ENCODE peak calls at places on chromosomes 16 and 17, in six cellular contexts. V is cardiac fibroblast, M is ovary, O is GM12878, U is foreskin fibroblast, N is DND-41. C is an unnamed sample.

GRCh38 chr17:43372273-43372911 is 26.4 kb upstream of the ARL4D start:
- DNase-seq in U (no peak), V (no peak), M (peak; percentile 69), O (peak; percentile 79), N (peak; percentile 52), C (no peak)

GRCh38 chr16:59698341-59698979 is 964.3 kb upstream of the GOT2 start:
- DNase-seq in V (peak; percentile 54), M (no peak), O (no peak), U (peak; percentile 68), N (no peak), C (no peak)

GRCh38 chr17:51510940-51511339 is 250.6 kb downstream of the UTP18 start:
- DNase-seq in O (no peak), U (no peak), N (no peak), V (no peak), M (no peak), C (no peak)

GRCh38 chr17:28240688-28241340 is 78.2 kb upstream of the TMEM97 start:
- DNase-seq in U (no peak), O (no peak), V (no peak), M (no peak), N (no peak), C (no peak)

GRCh38 chr16:30609002-30609927 is 924 bp downstream of the ZNF689 start:
- DNase-seq in V (peak; percentile 42), M (peak; percentile 66), N (peak; percentile 52), U (peak; percentile 71), O (no peak), C (no peak)

GRCh38 chr16:55248058-55248457 is 75.9 kb upstream of the IRX6 start:
- DNase-seq in O (no peak), N (no peak), M (no peak), U (no peak), V (no peak), C (no peak)

GRCh38 chr16:51062039-51062438 is 89.0 kb downstream of the SALL1 start:
- DNase-seq in O (no peak), M (no peak), U (no peak), V (no peak), N (no peak), C (no peak)

GRCh38 chr16:30068750-30069574 is 3.4 kb downstream of the ALDOA start:
- DNase-seq in U (peak; percentile 59), N (peak; percentile 63), V (peak; percentile 43), M (no peak), O (no peak), C (no peak)

GRCh38 chr17:61399131-61400057 is at the start of gene TBX2:
- DNase-seq in O (no peak), V (peak; percentile 95), U (peak; percentile 99), M (no peak), N (no peak), C (peak; percentile 98)

GRCh38 chr16:886084-886543 is 84.7 kb downstream of the LMF1 start:
- DNase-seq in V (no peak), N (no peak), M (no peak), U (no peak), O (no peak), C (no peak)

DNA sequence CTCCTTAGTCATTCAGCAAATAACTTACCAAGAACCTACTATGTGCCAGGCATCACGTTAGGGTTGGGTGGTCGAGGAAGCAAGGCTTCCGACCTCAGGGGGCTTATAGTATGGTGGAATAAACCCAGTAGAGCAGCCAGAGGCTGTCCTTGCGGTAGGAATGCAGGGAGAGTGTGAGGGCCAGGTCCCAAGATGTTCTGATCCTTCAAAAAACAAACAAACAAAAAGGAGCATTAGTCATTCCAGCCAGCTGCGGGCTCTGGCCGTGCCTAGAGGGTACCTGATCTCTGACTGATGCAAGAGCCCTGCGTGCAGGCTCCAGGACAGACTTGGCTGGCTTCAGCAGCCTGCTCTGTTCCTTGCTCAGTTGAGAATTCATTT is 18.2 kb downstream of the CYB5D2 start:
- DNase-seq in V (peak; percentile 96), U (peak; percentile 97), M (no peak), N (no peak), O (no peak), C (peak; percentile 89)
- TF ChIP-seq CTCF in V (peak; percentile 75), U (peak; percentile 60), M (no peak), N (no peak), O (no peak), C (peak; percentile 51)

GRCh38 chr17:40418428-40418706 is 671 bp upstream of the TOP2A start:
- DNase-seq in V (no peak), N (no peak), O (no peak), U (no peak), M (no peak), C (no peak)

GRCh38 chr17:40417609-40418427 is at the start of gene TOP2A:
- DNase-seq in N (peak; percentile 100), M (peak; percentile 96), O (peak; percentile 99), V (peak; percentile 100), U (peak; percentile 100), C (peak; percentile 100)

GRCh38 chr17:40417258-40417608 is 463 bp downstream of the TOP2A start:
- DNase-seq in M (no peak), U (peak; percentile 46), V (no peak), N (no peak), O (no peak), C (no peak)

GRCh38 chr17:40415390-40415789 is 2.3 kb downstream of the TOP2A start:
- DNase-seq in U (peak; percentile 66), V (peak; percentile 73), M (no peak), O (no peak), N (no peak), C (peak; percentile 30)

DNA sequence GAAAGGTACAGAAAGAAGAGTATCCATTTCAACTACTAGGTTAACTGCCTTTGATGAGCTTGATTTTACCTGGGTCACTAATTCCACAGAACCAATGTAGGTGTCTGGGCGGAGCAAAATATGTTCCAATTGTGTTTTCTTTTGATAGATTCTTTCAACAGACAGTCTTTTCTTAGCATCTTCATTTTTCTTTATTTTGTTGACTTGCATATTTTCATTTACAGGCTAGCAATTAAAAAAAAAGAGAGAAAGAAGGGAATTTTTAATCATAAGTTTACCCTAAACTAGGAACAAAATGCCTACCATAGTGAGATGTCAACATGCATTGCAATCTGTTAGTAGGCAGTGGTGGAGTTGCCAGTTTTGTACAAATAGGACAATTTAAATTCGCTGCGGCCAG is 1.0 kb downstream of the TOP2A start:
- DNase-seq in V (no peak), U (no peak), N (no peak), M (no peak), O (no peak), C (no peak)
- TF ChIP-seq CTCF in V (no peak), U (no peak), N (no peak), M (no peak), O (no peak), C (no peak)

GRCh38 chr16:9836118-9836736 is 346.0 kb downstream of the GRIN2A start:
- DNase-seq in U (peak; percentile 63), M (no peak), O (no peak), N (peak; percentile 51), V (peak; percentile 59), C (no peak)
- TF ChIP-seq CTCF in U (no peak), M (no peak), O (no peak), N (no peak), V (no peak), C (no peak)

GRCh38 chr16:56856876-56857447 is 8.0 kb upstream of the SLC12A3 start:
- DNase-seq in V (no peak), M (no peak), O (no peak), N (no peak), U (no peak), C (no peak)

GRCh38 chr16:56855936-56856335 is 9.1 kb upstream of the SLC12A3 start:
- DNase-seq in U (no peak), M (no peak), N (no peak), O (no peak), V (no peak), C (no peak)

GRCh38 chr16:56852401-56852730 is 12.6 kb upstream of the SLC12A3 start:
- DNase-seq in U (no peak), N (no peak), M (no peak), O (no peak), V (no peak), C (no peak)

GRCh38 chr16:56852968-56853367 is 12.0 kb upstream of the SLC12A3 start:
- DNase-seq in O (no peak), N (no peak), V (no peak), U (no peak), M (no peak), C (no peak)

GRCh38 chr16:56855201-56855600 is 9.8 kb upstream of the SLC12A3 start:
- DNase-seq in U (no peak), N (no peak), M (no peak), V (no peak), O (no peak), C (no peak)
- TF ChIP-seq CTCF in U (no peak), N (no peak), M (no peak), V (no peak), O (no peak), C (no peak)

DNA sequence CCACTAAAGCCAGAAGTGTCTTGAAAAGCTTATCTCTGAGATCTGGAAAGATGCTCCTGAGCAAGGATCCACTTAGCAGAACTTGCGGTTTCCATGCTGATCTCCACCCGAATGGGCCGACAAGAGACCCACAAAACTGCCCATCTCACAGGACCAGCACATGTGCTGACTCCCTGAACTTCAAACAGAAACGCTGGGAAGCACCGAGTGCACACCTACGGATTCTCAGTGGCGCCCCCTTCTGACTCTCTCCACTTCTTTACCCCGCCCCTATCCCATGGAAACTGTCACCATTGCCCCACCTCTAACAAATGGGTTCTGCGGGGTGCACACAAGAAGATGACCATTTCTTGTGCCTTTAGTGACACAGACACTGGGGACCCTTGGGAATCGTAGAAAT is 21.4 kb downstream of the CDRT4 start:
- DNase-seq in O (no peak), U (no peak), V (no peak), M (no peak), N (no peak), C (no peak)
- TF ChIP-seq CTCF in O (no peak), U (no peak), V (no peak), M (no peak), N (peak; percentile 24), C (no peak)

DNA sequence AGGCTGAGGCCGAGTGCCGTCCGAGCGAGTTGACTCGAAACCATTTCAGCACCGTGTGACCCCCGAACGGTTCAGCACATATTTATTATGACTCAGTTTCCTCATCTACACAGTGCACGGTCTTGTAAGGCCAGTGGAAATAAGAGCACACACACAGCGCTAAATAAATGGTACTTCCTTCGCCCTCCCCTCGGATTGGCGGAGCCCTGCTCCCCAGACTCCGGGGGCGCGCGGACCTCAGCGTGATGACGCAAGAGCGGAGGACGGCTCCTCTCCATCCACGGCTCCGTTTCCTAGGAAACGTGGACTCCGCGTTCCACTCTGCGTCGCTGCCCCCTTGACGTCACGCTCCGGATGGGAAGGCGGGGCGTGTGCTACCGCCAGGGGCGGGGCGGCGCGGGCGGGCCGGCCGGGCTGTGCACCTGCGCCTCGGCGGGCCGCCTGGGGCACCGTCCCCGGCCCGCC is at the start of gene PARD6A:
- DNase-seq in O (peak; percentile 87), N (peak; percentile 96), U (peak; percentile 99), M (peak; percentile 97), V (peak; percentile 97), C (peak; percentile 87)
- TF ChIP-seq CTCF in O (no peak), N (no peak), U (no peak), M (no peak), V (no peak), C (no peak)

GRCh38 chr16:57335361-57335760 is 23.2 kb upstream of the CCL22 start:
- DNase-seq in M (no peak), O (no peak), V (peak; percentile 54), U (no peak), N (no peak), C (no peak)
- TF ChIP-seq CTCF in M (no peak), O (no peak), V (no peak), U (no peak), N (no peak), C (no peak)

GRCh38 chr17:74089869-74090464 is 113.5 kb upstream of the RPL38 start:
- DNase-seq in U (peak; percentile 3), V (peak; percentile 10), O (peak; percentile 11), M (no peak), N (peak; percentile 67), C (no peak)
- TF ChIP-seq CTCF in U (peak; percentile 40), V (peak; percentile 33), O (peak; percentile 90), M (no peak), N (peak; percentile 92), C (peak; percentile 47)